ENCODE peak calls at places on chromosomes 4 and X, in eight cellular contexts. Q is naive thymus-derived CD8-positive, alpha-beta T cell; Y is RCC 7860; M is fibroblast of lung; L is activated CD4-positive, alpha-beta T cell treated with anti-CD3 and anti-CD28 coated beads, Interleukin-2, amount 10 ng/mL, durations not matched to agents 7 days and 5 days; F is fibroblast of pulmonary artery; P is heart left ventricle; Z is HTR-8/SVneo. R is an unnamed sample.

GRCh38 chr4:55080174-55080865 is 45.1 kb downstream of the KDR start:
- DNase-seq in Q (no peak), Y (peak), M (peak), L (no peak), F (no peak), P (no peak), Z (no peak), R (no peak)

GRCh38 chrX:152896450-152896849 is 1.4 kb upstream of the ZNF185 start:
- DNase-seq in Q (no peak), Y (peak), M (peak), L (no peak), F (peak), P (no peak), Z (peak), R (no peak)

GRCh38 chr4:186781032-186781917 is 57.6 kb upstream of the FAT1 start:
- DNase-seq in Q (no peak), Y (no peak), M (peak), L (no peak), F (peak), P (no peak), Z (peak), R (no peak)

GRCh38 chr4:171538601-171539100 is 274.6 kb upstream of the GALNTL6 start:
- DNase-seq in Q (no peak), Y (no peak), M (no peak), L (no peak), F (no peak), P (no peak), Z (no peak), R (no peak)

GRCh38 chrX:75968293-75968692 is 183.2 kb upstream of the MAGEE2 start:
- DNase-seq in Q (no peak), Y (no peak), M (no peak), L (no peak), F (no peak), P (no peak), Z (no peak), R (no peak)

GRCh38 chr4:34138385-34138784 is 2105.9 kb downstream of the ARAP2 start:
- DNase-seq in Q (no peak), Y (no peak), M (no peak), L (no peak), F (no peak), P (no peak), Z (no peak), R (no peak)

GRCh38 chrX:97628807-97629596 is 745.3 kb downstream of the RPA4 start:
- DNase-seq in Q (no peak), Y (no peak), M (no peak), L (no peak), F (no peak), P (no peak), Z (no peak), R (no peak)

GRCh38 chr4:147916351-147916750 is 184.5 kb downstream of the ARHGAP10 start:
- DNase-seq in Q (no peak), Y (no peak), M (peak), L (no peak), F (peak), P (no peak), Z (no peak), R (no peak)

GRCh38 chr4:37068580-37068979 is 176.0 kb upstream of the NWD2 start:
- DNase-seq in Q (no peak), Y (no peak), M (no peak), L (no peak), F (no peak), P (no peak), Z (no peak), R (no peak)

GRCh38 chr4:164536829-164537228 is 217.1 kb upstream of the SMIM31 start:
- DNase-seq in Q (no peak), Y (peak), M (peak), L (no peak), F (peak), P (no peak), Z (peak), R (peak)

GRCh38 chr4:11367371-11367770 is 61.3 kb downstream of the HS3ST1 start:
- DNase-seq in Q (no peak), Y (no peak), M (peak), L (no peak), F (peak), P (peak), Z (no peak), R (no peak)

GRCh38 chr4:2789351-2789750 is 3.5 kb upstream of the SH3BP2 start:
- DNase-seq in Q (peak), Y (no peak), M (no peak), L (no peak), F (no peak), P (no peak), Z (no peak), R (no peak)

GRCh38 chrX:23756165-23756564 is 13.1 kb upstream of the ACOT9 start:
- DNase-seq in Q (peak), Y (peak), M (peak), L (peak), F (peak), P (no peak), Z (peak), R (no peak)

GRCh38 chrX:141405878-141406492 is 163.7 kb upstream of the SPANXC start:
- DNase-seq in Q (no peak), Y (peak), M (peak), L (no peak), F (peak), P (no peak), Z (peak), R (peak)

R was measured in HS-27A.